ENCODE peak calls at places on chromosome 12, in nine cellular contexts. K is activated naive CD8-positive, alpha-beta T cell treated with anti-CD3 and anti-CD28 coated beads, Interleukin-2, amount 10 ng/mL, durations not matched to agents 7 days and 5 days; V is HepG2; O is RWPE2; M is heart right ventricle; X is central memory CD8-positive, alpha-beta T cell; U is Panc1; Y is body of pancreas; Q is activated CD8-positive, alpha-beta memory T cell treated with anti-CD3 and anti-CD28 coated beads, Interleukin-2, amount 10 ng/mL, durations not matched to agents 7 days and 5 days. B is an unnamed sample.

GRCh38 chr12:15151141-15152091 is 69.8 kb downstream of the RERG start:
- ATAC-seq in X (no peak), U (no peak), V (peak; percentile 53), Q (no peak), K (no peak), M (peak; percentile 68), O (no peak), Y (peak; percentile 52), B (no peak)

GRCh38 chr12:104485651-104486341 is 29.0 kb downstream of the CHST11 start:
- ATAC-seq in Q (peak; percentile 91), Y (no peak), O (no peak), U (no peak), V (no peak), M (no peak), K (peak; percentile 93), X (peak; percentile 86), B (peak; percentile 26)

GRCh38 chr12:123026094-123026853 is 45.8 kb downstream of the ARL6IP4 start:
- ATAC-seq in Q (no peak), X (no peak), O (no peak), K (no peak), V (no peak), U (no peak), Y (no peak), M (peak; percentile 8), B (no peak)

GRCh38 chr12:77122236-77122635 is 56.9 kb upstream of the E2F7 start:
- ATAC-seq in V (no peak), M (no peak), Q (no peak), X (no peak), O (peak; percentile 97), K (no peak), U (peak; percentile 81), Y (no peak), B (peak; percentile 95)

GRCh38 chr12:109949089-109949488 is 47.1 kb downstream of the GIT2 start:
- ATAC-seq in O (no peak), X (no peak), M (peak; percentile 81), K (no peak), V (peak; percentile 96), Q (no peak), Y (peak; percentile 80), U (no peak), B (no peak)

GRCh38 chr12:53482626-53483165 is 16.6 kb downstream of the MAP3K12 start:
- ATAC-seq in X (no peak), V (peak; percentile 2), K (no peak), U (peak; percentile 12), M (peak; percentile 35), Y (no peak), Q (peak; percentile 7), O (no peak), B (peak; percentile 12)

GRCh38 chr12:52215587-52216031 is 17.4 kb upstream of the KRT7 start:
- ATAC-seq in X (no peak), M (no peak), K (no peak), Y (peak; percentile 8), Q (no peak), O (peak; percentile 73), V (peak; percentile 25), U (peak; percentile 79), B (peak; percentile 62)

GRCh38 chr12:24600559-24600958 is 348.3 kb downstream of the BCAT1 start:
- ATAC-seq in U (no peak), Y (no peak), X (no peak), O (no peak), M (no peak), Q (no peak), V (no peak), K (no peak), B (no peak)

GRCh38 chr12:67650528-67651379 is 2.2 kb downstream of the DYRK2 start:
- ATAC-seq in O (no peak), X (peak; percentile 14), U (no peak), V (no peak), K (no peak), Y (no peak), Q (no peak), M (no peak), B (no peak)

GRCh38 chr12:48936379-48936979 is 11.2 kb upstream of the FKBP11 start:
- ATAC-seq in K (peak; percentile 58), X (peak; percentile 30), Q (peak; percentile 57), M (peak; percentile 72), O (no peak), U (peak; percentile 66), Y (peak; percentile 79), V (peak; percentile 86), B (peak; percentile 56)

GRCh38 chr12:26360062-26360461 is 164.7 kb downstream of the SSPN start:
- ATAC-seq in Y (no peak), V (no peak), O (no peak), K (no peak), U (no peak), Q (no peak), X (no peak), M (peak; percentile 35), B (no peak)

GRCh38 chr12:50764861-50765324 is 992 bp downstream of the ATF1 start:
- ATAC-seq in M (no peak), O (no peak), K (peak; percentile 7), U (no peak), V (peak; percentile 73), Q (peak; percentile 3), X (peak; percentile 3), Y (no peak), B (peak; percentile 21)

GRCh38 chr12:50322196-50322595 is 38.9 kb upstream of the LIMA1 start:
- ATAC-seq in Y (no peak), V (no peak), X (no peak), U (no peak), K (no peak), O (peak; percentile 45), Q (no peak), M (no peak), B (no peak)

GRCh38 chr12:96034631-96035282 is 630 bp downstream of the LTA4H start:
- ATAC-seq in M (peak; percentile 32), X (no peak), U (peak; percentile 63), O (peak; percentile 39), Q (no peak), K (no peak), V (peak; percentile 64), Y (no peak), B (no peak)

GRCh38 chr12:116547955-116548471 is 11.2 kb upstream of the MAP1LC3B2 start:
- ATAC-seq in O (no peak), K (peak; percentile 56), X (peak; percentile 14), U (peak; percentile 28), M (peak; percentile 48), V (no peak), Y (no peak), Q (peak; percentile 30), B (peak; percentile 20)